ENCODE peak calls at places on chromosomes 4 and X, in four cellular contexts. W is lung, J is endodermal cell, X is A673. B is an unnamed sample.

GRCh38 chr4:5757091-5757490 is 46.1 kb downstream of the EVC start:
- DNase-seq in X (no peak), J (no peak), W (no peak), B (no peak)

GRCh38 chrX:7462110-7462509 is 314.2 kb upstream of the PUDP start:
- DNase-seq in X (no peak), W (no peak), J (no peak), B (no peak)

GRCh38 chrX:149462849-149463248 is 42.3 kb downstream of the IDS start:
- DNase-seq in W (no peak), X (no peak), J (no peak), B (no peak)

GRCh38 chr4:81335221-81335912 is 120.3 kb upstream of the PRKG2 start:
- DNase-seq in W (no peak), X (no peak), J (no peak), B (no peak)

GRCh38 chrX:37876716-37877115 is 29.3 kb upstream of the DYNLT3 start:
- DNase-seq in J (no peak), X (no peak), W (no peak), B (no peak)

GRCh38 chr4:5843573-5844239 is 49.2 kb downstream of the CRMP1 start:
- DNase-seq in X (no peak), W (no peak), J (no peak), B (no peak)

GRCh38 chr4:57154191-57154590 is 44.0 kb upstream of the IGFBP7 start:
- DNase-seq in J (no peak), X (peak; percentile 27), W (no peak), B (no peak)

GRCh38 chrX:115957862-115958490 is 212.6 kb upstream of the AGTR2 start:
- DNase-seq in W (no peak), X (peak; percentile 5), J (peak; percentile 81), B (no peak)

GRCh38 chrX:15930585-15930984 is 76.0 kb upstream of the AP1S2 start:
- DNase-seq in W (no peak), X (peak; percentile 71), J (no peak), B (no peak)

GRCh38 chr4:110742148-110742547 is 119.3 kb upstream of the PITX2 start:
- DNase-seq in W (no peak), J (no peak), X (peak; percentile 2), B (no peak)

GRCh38 chr4:1467581-1468458 is 61.6 kb upstream of the NKX1-1 start:
- DNase-seq in W (no peak), J (no peak), X (no peak), B (no peak)

GRCh38 chrX:13826770-13827169 is 9.9 kb upstream of the GPM6B start:
- DNase-seq in J (no peak), W (no peak), X (no peak), B (no peak)

GRCh38 chr4:153326513-153326912 is 18.0 kb upstream of the MND1 start:
- DNase-seq in J (no peak), X (no peak), W (no peak), B (no peak)

GRCh38 chr4:156677656-156678055 is 293.9 kb downstream of the PDGFC start:
- DNase-seq in X (no peak), W (no peak), J (no peak), B (no peak)

GRCh38 chr4:54498661-54499111 is 159.1 kb upstream of the KIT start:
- DNase-seq in W (no peak), J (no peak), X (peak; percentile 84), B (no peak)

GRCh38 chr4:37802068-37802666 is 24.3 kb upstream of the PGM2 start:
- DNase-seq in W (peak; percentile 55), J (peak; percentile 86), X (peak; percentile 71), B (no peak)

GRCh38 chr4:12555011-12555410 is 929.1 kb downstream of the RAB28 start:
- DNase-seq in J (no peak), X (no peak), W (no peak), B (no peak)

GRCh38 chrX:5402461-5402860 is 826.2 kb downstream of the NLGN4X start:
- DNase-seq in J (no peak), W (no peak), X (no peak), B (no peak)

GRCh38 chr4:156889616-156890594 is 81.7 kb downstream of the PDGFC start:
- DNase-seq in X (no peak), W (no peak), J (no peak), B (no peak)

GRCh38 chr4:42149004-42149403 is 3.5 kb downstream of the BEND4 start:
- DNase-seq in X (no peak), J (no peak), W (no peak), B (no peak)

GRCh38 chrX:25020391-25021131 is 4.8 kb upstream of the ARX start:
- DNase-seq in W (no peak), J (peak; percentile 94), X (peak; percentile 73), B (no peak)

GRCh38 chr4:152691761-152692160 is 12.0 kb upstream of the TMEM154 start:
- DNase-seq in X (no peak), W (no peak), J (no peak), B (no peak)

GRCh38 chr4:170805352-170805751 is 715.6 kb upstream of the AADAT start:
- DNase-seq in J (peak; percentile 47), X (no peak), W (no peak), B (no peak)

GRCh38 chrX:7580127-7580526 is 262.8 kb upstream of the VCX start:
- DNase-seq in X (no peak), J (no peak), W (no peak), B (no peak)

GRCh38 chr4:122739174-122739573 is 6.7 kb downstream of the BBS12 start:
- DNase-seq in X (no peak), J (no peak), W (no peak), B (no peak)

GRCh38 chr4:147689062-147689461 is 5.1 kb upstream of the PRMT9 start:
- DNase-seq in W (no peak), X (no peak), J (no peak), B (no peak)

GRCh38 chr4:185589067-185589844 is 53.9 kb upstream of the PDLIM3 start:
- DNase-seq in W (no peak), X (no peak), J (no peak), B (no peak)

GRCh38 chr4:183118585-183118984 is 19.5 kb downstream of the WWC2 start:
- DNase-seq in W (no peak), J (no peak), X (peak; percentile 67), B (no peak)

GRCh38 chr4:72629540-72629939 is 60.5 kb upstream of the ADAMTS3 start:
- DNase-seq in X (no peak), J (no peak), W (no peak), B (no peak)

GRCh38 chrX:150941580-150941979 is 41.6 kb upstream of the HMGB3 start:
- DNase-seq in X (no peak), J (no peak), W (no peak), B (no peak)

DNA sequence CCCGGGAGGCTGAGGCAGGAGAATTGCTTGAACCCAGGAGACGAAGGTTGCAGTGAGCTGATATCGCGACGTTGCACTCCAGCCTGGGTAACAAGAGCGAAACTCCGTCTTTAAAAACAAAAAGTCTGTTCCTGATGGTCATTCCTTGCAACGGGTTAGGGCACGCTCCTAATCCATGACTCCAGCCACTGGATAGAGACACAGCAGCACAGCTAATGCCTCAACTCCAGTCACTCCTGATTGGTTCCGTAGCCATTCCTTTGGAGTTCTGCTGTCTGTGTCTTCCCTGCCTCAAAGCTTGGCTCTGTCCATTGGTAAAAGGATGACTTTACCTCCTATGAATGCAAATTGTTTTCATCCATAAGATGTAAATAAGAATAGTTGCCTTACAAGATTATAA is 44.3 kb upstream of the FAM9A start:
- DNase-seq in J (no peak), X (no peak), W (no peak), B (no peak)
- H3K4me1 ChIP-seq in J (no peaks in the 10 kb centered on the region), X (no peaks in the 10 kb centered on the region), W (no peaks in the 10 kb centered on the region), B (no peaks in the 10 kb centered on the region)

DNA sequence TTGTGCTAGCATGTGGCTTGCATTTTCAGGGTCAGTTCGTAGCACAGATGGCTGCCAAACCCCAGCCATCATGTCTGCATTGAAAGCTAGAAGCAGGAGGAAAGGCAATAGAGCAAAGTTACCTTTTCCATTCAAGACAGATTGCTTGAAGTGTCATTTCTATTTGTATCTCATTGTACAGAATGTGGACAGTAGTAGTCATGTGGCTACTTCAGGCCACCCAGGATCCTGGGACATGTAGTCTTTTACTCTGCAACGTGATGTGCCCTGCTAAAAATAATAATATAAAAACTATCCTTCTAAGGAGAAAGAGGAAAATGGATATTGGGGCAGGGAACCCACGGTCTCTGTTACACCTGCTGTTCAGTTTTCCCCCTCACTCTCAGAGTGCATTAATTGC is 118.4 kb downstream of the RAPGEF2 start:
- DNase-seq in J (no peak), X (no peak), W (no peak), B (no peak)
- H3K27ac ChIP-seq in J (no peak overlapping the region), X (no peak overlapping the region), W (no peak overlapping the region), B (no peak overlapping the region)

DNA sequence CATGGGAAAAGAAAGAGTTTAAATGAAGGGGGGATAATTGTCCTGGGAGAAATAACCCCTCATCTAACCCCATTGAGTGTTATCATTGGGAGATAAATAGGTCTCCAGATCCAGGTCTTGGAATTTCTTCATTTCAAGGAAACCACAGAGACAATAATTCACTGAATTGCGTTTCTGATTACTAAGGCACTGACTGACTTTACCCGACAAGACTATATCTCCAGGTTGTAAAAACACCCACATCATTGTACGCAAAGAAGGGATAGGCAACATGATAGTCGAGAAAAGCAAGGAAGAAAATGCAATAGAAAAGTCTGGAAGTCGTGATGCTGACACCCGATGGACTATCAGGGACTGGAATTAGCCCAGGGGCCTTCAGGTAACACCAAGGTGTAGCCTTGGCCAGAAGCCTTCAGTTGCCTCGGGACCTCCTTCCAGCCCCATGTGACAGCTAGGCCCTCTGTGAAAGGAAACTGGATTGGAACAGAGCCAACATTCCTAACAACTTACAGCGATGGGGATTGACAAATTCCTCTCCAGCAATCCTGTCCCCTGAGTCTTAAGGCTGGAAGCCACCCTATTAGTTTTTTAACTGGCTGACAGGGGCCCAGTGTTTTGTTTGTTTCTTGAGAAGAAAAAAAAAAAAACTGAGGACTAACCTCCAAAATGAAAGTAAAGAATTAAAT is 46.6 kb upstream of the RAB9B start:
- DNase-seq in W (no peak), X (peak; percentile 52), J (peak; percentile 57), B (no peak)
- H3K4me3 ChIP-seq in W (no peak overlapping the region), X (no peak overlapping the region), J (no peak overlapping the region), B (no peak overlapping the region)

GRCh38 chr4:92232566-92232965 is 71.2 kb upstream of the GRID2 start:
- DNase-seq in X (no peak), J (no peak), W (no peak), B (no peak)

GRCh38 chr4:92236907-92237306 is 66.9 kb upstream of the GRID2 start:
- DNase-seq in J (no peak), X (no peak), W (no peak), B (no peak)

GRCh38 chr4:92237559-92237958 is 66.2 kb upstream of the GRID2 start:
- DNase-seq in X (no peak), J (no peak), W (no peak), B (no peak)

GRCh38 chr4:92235741-92236140 is 68.0 kb upstream of the GRID2 start:
- DNase-seq in J (no peak), X (no peak), W (no peak), B (no peak)

DNA sequence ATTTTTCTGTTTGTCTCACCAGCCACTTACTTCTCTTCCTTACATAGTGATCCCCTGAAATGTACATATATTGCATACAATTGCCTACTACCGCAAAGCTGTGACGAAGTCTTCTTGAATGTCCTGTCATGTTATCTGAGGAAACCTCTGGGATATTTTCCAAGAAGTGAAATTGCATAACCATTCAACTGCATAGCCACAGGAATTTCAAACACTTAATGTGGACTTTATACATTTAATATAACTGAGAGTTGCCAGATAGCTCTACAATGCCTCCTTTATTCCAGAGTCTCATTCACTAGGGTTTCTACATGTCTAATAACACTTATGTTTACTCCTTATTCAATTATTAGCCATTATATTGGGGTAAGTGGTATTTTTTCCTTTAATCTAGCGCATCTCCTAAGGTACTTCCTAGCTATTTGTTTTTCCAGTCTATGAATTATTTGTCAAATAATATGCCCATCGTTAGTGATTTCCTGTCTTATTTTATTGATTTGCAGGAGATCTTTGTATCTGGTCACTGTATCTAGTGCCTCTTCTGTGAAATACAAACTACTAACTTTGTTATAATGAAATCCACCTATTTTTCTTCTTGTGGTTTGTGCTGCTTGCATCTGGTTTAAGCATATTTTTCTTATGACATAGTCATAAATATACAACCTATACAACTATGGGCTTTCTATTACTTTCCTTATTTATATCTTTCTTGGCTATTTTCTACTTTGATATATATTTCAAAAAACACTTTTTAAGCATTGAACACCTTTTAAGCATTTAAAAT is 69.2 kb upstream of the GRID2 start:
- DNase-seq in J (no peak), X (peak; percentile 1), W (no peak), B (no peak)
- H3K4me1 ChIP-seq in J (no peaks in the 10 kb centered on the region), X (no peaks in the 10 kb centered on the region), W (no peaks in the 10 kb centered on the region), B (no peaks in the 10 kb centered on the region)